ENCODE peak calls at places on chromosomes 12 and 14, in eight cellular contexts. S, B, V, X, Z, E, N and G are unnamed samples.
A peak's percentile ranks its signal among the peaks of the same experiment; 100 is the strongest.

GRCh38 chr12:91113621-91114020 is 2.3 kb upstream of the LUM start:
- DNase-seq in N (no peak), X (no peak), S (no peak), B (no peak), V (no peak), E (no peak), Z (no peak), G (no peak)

GRCh38 chr12:130764475-130765185 is 48.5 kb upstream of the RIMBP2 start:
- DNase-seq in N (no peak), S (no peak), B (peak; percentile 54), E (no peak), Z (no peak), X (no peak), V (no peak), G (peak; percentile 57)

GRCh38 chr14:104520620-104521410 is 58.7 kb upstream of the C14orf180 start:
- DNase-seq in B (no peak), X (no peak), E (no peak), Z (no peak), S (peak; percentile 46), N (no peak), V (peak; percentile 9), G (no peak)

GRCh38 chr12:124786065-124786964 is 77.3 kb downstream of the SCARB1 start:
- DNase-seq in N (no peak), S (peak; percentile 95), V (peak; percentile 87), E (peak; percentile 76), B (no peak), Z (peak; percentile 62), X (peak; percentile 83), G (peak; percentile 89)

GRCh38 chr14:26173581-26173980 is 424.3 kb downstream of the NOVA1 start:
- DNase-seq in X (no peak), B (no peak), S (no peak), Z (no peak), N (no peak), E (no peak), V (no peak), G (peak; percentile 79)

GRCh38 chr12:41743835-41744234 is 400.8 kb downstream of the GXYLT1 start:
- DNase-seq in Z (no peak), N (no peak), S (no peak), B (no peak), E (no peak), X (no peak), V (no peak), G (peak; percentile 2)

GRCh38 chr12:67515679-67516363 is 132.7 kb upstream of the DYRK2 start:
- DNase-seq in E (no peak), S (no peak), X (no peak), V (peak; percentile 57), B (no peak), N (no peak), Z (peak; percentile 18), G (no peak)

GRCh38 chr12:47990351-47991105 is 13.7 kb downstream of the COL2A1 start:
- DNase-seq in E (no peak), Z (no peak), N (no peak), B (no peak), S (peak; percentile 60), V (no peak), X (no peak), G (peak; percentile 12)

GRCh38 chr12:99804715-99805114 is 157.2 kb downstream of the GARIN6 start:
- DNase-seq in N (no peak), V (no peak), S (no peak), X (no peak), E (no peak), Z (no peak), B (no peak), G (peak; percentile 6)

GRCh38 chr12:67621112-67621511 is 27.4 kb upstream of the DYRK2 start:
- DNase-seq in S (no peak), X (no peak), V (no peak), E (no peak), B (no peak), Z (no peak), N (no peak), G (peak; percentile 46)

GRCh38 chr12:50230217-50230616 is 53.1 kb downstream of the LIMA1 start:
- DNase-seq in X (no peak), Z (no peak), E (no peak), B (no peak), V (no peak), S (no peak), N (no peak), G (no peak)

GRCh38 chr14:51518280-51518679 is 133.4 kb upstream of the FRMD6 start:
- DNase-seq in X (no peak), S (no peak), E (no peak), Z (no peak), B (no peak), N (no peak), V (no peak), G (no peak)

GRCh38 chr12:27843714-27844245 is 63.7 kb upstream of the MANSC4 start:
- DNase-seq in Z (no peak), E (no peak), V (no peak), X (no peak), S (no peak), N (no peak), B (peak; percentile 64), G (peak; percentile 61)

GRCh38 chr12:93812616-93813015 is 135.4 kb downstream of the CRADD start:
- DNase-seq in Z (no peak), E (no peak), S (peak; percentile 26), V (no peak), B (no peak), X (no peak), N (no peak), G (peak; percentile 95)

GRCh38 chr12:66063976-66064375 is 66.6 kb downstream of the LLPH start:
- DNase-seq in B (no peak), X (no peak), N (no peak), E (no peak), V (no peak), S (peak; percentile 53), Z (no peak), G (peak; percentile 38)

GRCh38 chr14:55294603-55295002 is 23.4 kb downstream of the FBXO34 start:
- DNase-seq in V (no peak), E (no peak), X (no peak), Z (no peak), N (no peak), S (no peak), B (no peak), G (no peak)

GRCh38 chr14:55302367-55302766 is 31.1 kb downstream of the FBXO34 start:
- DNase-seq in N (no peak), E (no peak), B (no peak), X (no peak), S (no peak), Z (no peak), V (no peak), G (no peak)

GRCh38 chr14:55301722-55302121 is 30.5 kb downstream of the FBXO34 start:
- DNase-seq in S (peak; percentile 90), V (no peak), B (no peak), Z (no peak), N (peak; percentile 19), X (no peak), E (no peak), G (peak; percentile 69)

GRCh38 chr14:55298423-55298822 is 27.2 kb downstream of the FBXO34 start:
- DNase-seq in Z (no peak), E (no peak), N (no peak), B (no peak), V (no peak), S (no peak), X (no peak), G (no peak)

DNA sequence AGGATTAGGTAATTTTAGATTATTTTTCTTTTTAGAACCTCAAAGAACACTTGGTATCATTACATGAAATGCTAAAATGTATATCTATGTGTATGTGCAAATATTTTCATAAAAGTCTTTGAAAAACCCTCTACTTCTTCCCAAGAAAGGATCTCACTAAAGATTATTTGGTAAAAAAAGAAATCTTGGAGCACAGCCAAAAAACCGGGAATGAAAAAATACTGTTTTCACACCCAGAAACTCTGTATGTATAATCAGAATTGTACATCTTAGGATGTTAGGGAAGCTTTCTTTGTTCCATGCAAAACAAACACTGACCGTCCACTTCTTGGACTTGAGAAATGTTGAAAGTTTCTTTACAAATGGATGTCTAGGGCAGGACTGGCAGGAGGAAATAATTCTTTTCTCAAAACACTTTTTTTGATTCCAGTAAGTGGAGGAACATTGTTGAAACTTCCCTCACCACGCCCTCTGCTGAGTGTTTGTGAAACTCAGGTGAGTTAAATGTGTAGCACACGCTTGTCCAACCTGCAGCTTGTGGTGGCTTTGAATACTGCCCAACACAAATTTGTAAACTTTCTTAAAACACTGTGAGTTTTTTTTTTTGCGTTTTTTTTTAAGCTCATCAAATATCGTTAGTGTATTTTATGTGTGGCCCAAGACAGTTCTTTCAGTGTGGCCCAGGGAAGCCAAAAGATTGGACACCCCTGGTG is 26.5 kb downstream of the FBXO34 start:
- DNase-seq in N (peak; percentile 23), B (peak; percentile 50), X (no peak), S (peak; percentile 72), V (peak; percentile 72), Z (peak; percentile 56), E (no peak), G (no peak)
- TF ChIP-seq CTCF in N (peak; percentile 57), B (peak; percentile 37), X (no peak), S (no peak), V (no peak), Z (peak; percentile 26), E (no peak), G (no peak)

GRCh38 chr12:113470871-113471618 is 626 bp downstream of the LHX5 start:
- DNase-seq in E (no peak), V (no peak), X (no peak), Z (no peak), B (no peak), N (no peak), S (no peak), G (no peak)
- H3K4me3 ChIP-seq in E (no peak overlapping the region), V (no peak overlapping the region), X (no peak overlapping the region), Z (no peak overlapping the region), B (no peak overlapping the region), N (no peak overlapping the region), S (no peak overlapping the region), G (no peak overlapping the region)

DNA sequence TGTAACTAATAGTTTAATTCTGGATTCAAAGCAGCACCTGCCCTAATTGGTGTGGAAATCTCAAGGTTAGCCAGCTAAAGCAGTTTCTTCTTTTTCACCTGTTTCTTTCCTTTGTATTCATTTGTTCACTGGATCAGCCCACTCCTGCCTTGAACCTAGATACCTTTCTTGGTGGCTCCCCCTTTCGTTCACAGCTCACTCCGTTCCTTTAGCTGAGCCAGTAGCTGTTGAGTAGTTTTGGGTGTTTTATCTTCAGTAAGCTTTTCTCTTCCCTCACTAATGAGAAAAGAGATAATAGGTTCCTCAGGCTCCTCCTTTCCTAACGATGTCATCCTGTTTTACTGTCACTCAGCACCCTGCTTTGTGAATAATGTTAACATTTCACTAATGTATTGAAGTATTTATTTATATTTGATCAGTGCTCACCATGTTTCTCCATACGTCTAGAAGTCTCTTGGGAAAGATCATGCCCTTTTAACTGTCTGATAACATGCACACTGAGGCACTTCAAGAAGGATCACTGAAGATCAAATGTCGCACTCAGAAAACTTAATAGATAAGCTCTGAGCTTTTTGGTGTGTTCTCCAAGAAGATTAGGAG is 121.1 kb downstream of the TGFB3 start:
- DNase-seq in Z (no peak), N (no peak), V (no peak), E (no peak), X (no peak), B (peak; percentile 71), S (no peak), G (no peak)
- TF ChIP-seq CTCF in Z (no peak), N (no peak), V (no peak), E (no peak), X (no peak), B (peak; percentile 23), S (no peak), G (no peak)

GRCh38 chr12:98058838-98059237 is 456.6 kb upstream of the TMPO start:
- DNase-seq in X (no peak), N (no peak), B (no peak), S (no peak), V (no peak), Z (no peak), E (no peak), G (no peak)

GRCh38 chr12:98057701-98058100 is 457.7 kb upstream of the TMPO start:
- DNase-seq in S (no peak), N (no peak), Z (no peak), B (no peak), X (no peak), V (no peak), E (no peak), G (no peak)

GRCh38 chr12:98053202-98053601 is 462.2 kb upstream of the TMPO start:
- DNase-seq in B (no peak), X (no peak), Z (no peak), S (no peak), N (no peak), V (no peak), E (no peak), G (no peak)
- H3K4me3 ChIP-seq in B (no peak overlapping the region), X (no peak overlapping the region), Z (no peak overlapping the region), S (no peak overlapping the region), N (no peak overlapping the region), V (no peak overlapping the region), E (no peak overlapping the region), G (no peak overlapping the region)